ENCODE peak calls at places on chromosomes 12 and 14, in nine cellular contexts. O is NCI-H1105 treated with DMSO at 0.1 percent for 48 hours; L is NK-92 treated with Interleukin-12 subunit alpha and Interleukin-12 subunit beta, amount 100 ng/mL, for 24 hours; D is PC-3; M is GOT3; J is stomach; Z is B cell; K is GM10248; N is left colon. I is an unnamed sample.
A peak's percentile ranks its signal among the peaks of the same experiment; 100 is the strongest.

GRCh38 chr12:104215638-104216297 is at the start of gene TXNRD1:
- DNase-seq in O (no peak), L (peak; percentile 36), D (no peak), M (peak; percentile 17), J (peak; percentile 87), Z (peak; percentile 92), K (peak; percentile 91), N (peak; percentile 88), I (no peak)

GRCh38 chr12:14356147-14356546 is 9.3 kb upstream of the ATF7IP start:
- DNase-seq in O (no peak), L (no peak), D (peak; percentile 22), M (no peak), J (no peak), Z (no peak), K (no peak), N (no peak), I (no peak)

GRCh38 chr14:60724080-60724618 is at the start of gene SIX4:
- DNase-seq in O (peak; percentile 97), L (no peak), D (peak; percentile 98), M (no peak), J (peak; percentile 78), Z (peak; percentile 47), K (peak; percentile 60), N (peak; percentile 37), I (peak; percentile 70)

GRCh38 chr14:85125331-85125730 is 404.6 kb upstream of the FLRT2 start:
- DNase-seq in O (no peak), L (no peak), D (no peak), M (no peak), J (no peak), Z (no peak), K (no peak), N (no peak), I (no peak)

GRCh38 chr12:120539303-120539702 is 5.1 kb downstream of the RNF10 start:
- DNase-seq in O (no peak), L (no peak), D (peak; percentile 68), M (no peak), J (no peak), Z (no peak), K (no peak), N (no peak), I (no peak)

GRCh38 chr14:89870335-89870734 is 84.2 kb downstream of the EFCAB11 start:
- DNase-seq in O (no peak), L (no peak), D (peak; percentile 58), M (no peak), J (no peak), Z (no peak), K (no peak), N (no peak), I (no peak)

GRCh38 chr14:72559669-72560068 is 334.2 kb downstream of the DPF3 start:
- DNase-seq in O (no peak), L (no peak), D (no peak), M (no peak), J (no peak), Z (no peak), K (no peak), N (no peak), I (no peak)

GRCh38 chr12:22350817-22351371 is 16.4 kb upstream of the ST8SIA1 start:
- DNase-seq in O (no peak), L (no peak), D (no peak), M (no peak), J (no peak), Z (no peak), K (no peak), N (no peak), I (no peak)

GRCh38 chr12:115166698-115167315 is 482.8 kb upstream of the TBX3 start:
- DNase-seq in O (no peak), L (no peak), D (peak; percentile 34), M (no peak), J (no peak), Z (no peak), K (no peak), N (no peak), I (no peak)

GRCh38 chr12:2179953-2180736 is 127.4 kb downstream of the CACNA1C start:
- DNase-seq in O (no peak), L (no peak), D (peak; percentile 76), M (peak; percentile 36), J (peak; percentile 34), Z (no peak), K (no peak), N (peak; percentile 29), I (peak; percentile 91)

GRCh38 chr12:77754086-77754485 is 76.6 kb upstream of the NAV3 start:
- DNase-seq in O (no peak), L (no peak), D (no peak), M (no peak), J (no peak), Z (no peak), K (no peak), N (no peak), I (no peak)

GRCh38 chr12:3692616-3693365 is 60.1 kb downstream of the CRACR2A start:
- DNase-seq in O (no peak), L (no peak), D (no peak), M (no peak), J (no peak), Z (no peak), K (no peak), N (no peak), I (no peak)

GRCh38 chr12:25723286-25723685 is 170.2 kb upstream of the LMNTD1 start:
- DNase-seq in O (no peak), L (no peak), D (no peak), M (no peak), J (no peak), Z (no peak), K (no peak), N (no peak), I (no peak)

GRCh38 chr12:12997734-12998133 is 2.3 kb downstream of the HEBP1 start:
- DNase-seq in O (no peak), L (no peak), D (no peak), M (no peak), J (no peak), Z (no peak), K (no peak), N (no peak), I (no peak)

GRCh38 chr14:23114669-23115491 is 4.2 kb downstream of the CEBPE start:
- DNase-seq in O (no peak), L (peak; percentile 43), D (peak; percentile 93), M (peak; percentile 5), J (no peak), Z (no peak), K (no peak), N (no peak), I (peak; percentile 95)

GRCh38 chr12:92402415-92402814 is 256.8 kb upstream of the BTG1 start:
- DNase-seq in O (no peak), L (no peak), D (no peak), M (no peak), J (no peak), Z (no peak), K (no peak), N (no peak), I (no peak)

GRCh38 chr12:96427269-96427729 is 27.1 kb upstream of the CDK17 start:
- DNase-seq in O (no peak), L (peak; percentile 20), D (peak; percentile 97), M (peak; percentile 51), J (peak; percentile 33), Z (no peak), K (no peak), N (peak; percentile 25), I (peak; percentile 98)

GRCh38 chr12:7354521-7354920 is 50.6 kb downstream of the ACSM4 start:
- DNase-seq in O (no peak), L (no peak), D (peak; percentile 27), M (no peak), J (no peak), Z (no peak), K (no peak), N (no peak), I (no peak)

GRCh38 chr14:84401631-84402030 is 1128.3 kb upstream of the FLRT2 start:
- DNase-seq in O (no peak), L (no peak), D (no peak), M (no peak), J (no peak), Z (no peak), K (no peak), N (no peak), I (no peak)

GRCh38 chr12:77189463-77189862 is 124.1 kb upstream of the E2F7 start:
- DNase-seq in O (no peak), L (no peak), D (no peak), M (no peak), J (no peak), Z (no peak), K (no peak), N (no peak), I (peak; percentile 57)

GRCh38 chr12:39723831-39724230 is 104.2 kb upstream of the ABCD2 start:
- DNase-seq in O (no peak), L (no peak), D (peak; percentile 68), M (peak; percentile 94), J (no peak), Z (no peak), K (no peak), N (no peak), I (peak; percentile 53)

GRCh38 chr12:54147186-54147585 is 41.6 kb downstream of the SMUG1 start:
- DNase-seq in O (no peak), L (no peak), D (no peak), M (no peak), J (peak; percentile 82), Z (no peak), K (no peak), N (no peak), I (no peak)

GRCh38 chr12:20264608-20265114 is 103.7 kb upstream of the PDE3A start:
- DNase-seq in O (no peak), L (no peak), D (no peak), M (no peak), J (no peak), Z (no peak), K (no peak), N (no peak), I (peak; percentile 68)

GRCh38 chr14:35121026-35121886 is 534 bp downstream of the PPP2R3C start:
- DNase-seq in O (no peak), L (no peak), D (no peak), M (no peak), J (no peak), Z (no peak), K (no peak), N (peak; percentile 46), I (peak; percentile 23)

GRCh38 chr14:102184678-102185040 is 45.0 kb downstream of the WDR20 start:
- DNase-seq in O (no peak), L (no peak), D (no peak), M (no peak), J (no peak), Z (no peak), K (no peak), N (no peak), I (no peak)

GRCh38 chr14:71262466-71262865 is 355.2 kb downstream of the PCNX1 start:
- DNase-seq in O (no peak), L (no peak), D (no peak), M (no peak), J (no peak), Z (no peak), K (no peak), N (no peak), I (no peak)

GRCh38 chr12:50620975-50621360 is 116.2 kb downstream of the DIP2B start:
- DNase-seq in O (no peak), L (no peak), D (no peak), M (no peak), J (no peak), Z (no peak), K (no peak), N (no peak), I (no peak)

GRCh38 chr14:54927551-54927950 is 24.9 kb upstream of the GCH1 start:
- DNase-seq in O (no peak), L (no peak), D (no peak), M (no peak), J (no peak), Z (no peak), K (no peak), N (no peak), I (no peak)

GRCh38 chr14:105092912-105093425 is 27.7 kb upstream of the GPR132 start:
- DNase-seq in O (no peak), L (peak; percentile 57), D (peak; percentile 66), M (no peak), J (peak; percentile 70), Z (peak; percentile 78), K (peak; percentile 81), N (peak; percentile 79), I (no peak)

GRCh38 chr12:164207-164606 is 49.8 kb downstream of the SLC6A12 start:
- DNase-seq in O (no peak), L (no peak), D (no peak), M (no peak), J (no peak), Z (no peak), K (no peak), N (no peak), I (no peak)

GRCh38 chr12:104457746-104458644 is 1.2 kb downstream of the CHST11 start:
- DNase-seq in O (peak; percentile 44), L (peak; percentile 55), D (peak; percentile 30), M (no peak), J (peak; percentile 41), Z (peak; percentile 70), K (peak; percentile 70), N (peak; percentile 42), I (no peak)

I was measured in HS-27A.